ENCODE peak calls at places on chromosome 13, in eight cellular contexts. J is GM23338; X is NCI-H2227 treated with DMSO at 0.1 percent for 48 hours; B is HFFc6; L is cardiac fibroblast; E is ascending aorta; T is activated T-cell treated with anti-CD3 and anti-CD28 coated beads, Interleukin-2, amount 50 U/mL, for 72 hours; O is uterus. P is an unnamed sample.

GRCh38 chr13:74794147-74794546 is 659.9 kb upstream of the KLF12 start:
- DNase-seq in L (peak; percentile 28), O (no peak), J (no peak), X (no peak), T (no peak), B (no peak), E (no peak), P (no peak)

GRCh38 chr13:50843256-50844043 is at the start of gene DLEU7:
- DNase-seq in X (no peak), L (no peak), J (peak; percentile 86), B (no peak), O (no peak), T (no peak), E (no peak), P (no peak)

GRCh38 chr13:52599853-52600603 is 42.2 kb upstream of the HNRNPA1L2 start:
- DNase-seq in T (peak; percentile 8), E (no peak), B (no peak), L (peak; percentile 49), X (peak; percentile 30), O (peak; percentile 26), J (peak; percentile 75), P (peak; percentile 21)

GRCh38 chr13:78603240-78603947 is at the start of gene POU4F1:
- DNase-seq in J (peak; percentile 94), L (no peak), T (peak; percentile 83), O (no peak), E (no peak), B (no peak), X (peak; percentile 72), P (peak; percentile 78)

GRCh38 chr13:74990992-74991391 is 491.0 kb downstream of the TBC1D4 start:
- DNase-seq in T (no peak), J (peak; percentile 17), X (no peak), O (no peak), B (no peak), L (no peak), E (no peak), P (no peak)

GRCh38 chr13:32164622-32165268 is 133.2 kb downstream of the FRY start:
- DNase-seq in J (peak; percentile 95), L (peak; percentile 86), O (no peak), B (peak; percentile 56), T (peak; percentile 11), X (peak; percentile 60), E (no peak), P (peak; percentile 58)

GRCh38 chr13:39144941-39145533 is 106.8 kb downstream of the NHLRC3 start:
- DNase-seq in B (peak; percentile 28), J (peak; percentile 80), T (peak; percentile 32), X (peak; percentile 1), E (no peak), L (peak; percentile 84), O (peak; percentile 61), P (peak; percentile 76)

GRCh38 chr13:107099661-107100060 is 531.7 kb upstream of the ARGLU1 start:
- DNase-seq in E (no peak), O (no peak), L (peak; percentile 2), B (peak; percentile 41), J (no peak), X (no peak), T (no peak), P (peak; percentile 0)

GRCh38 chr13:45989607-45990006 is 62.9 kb downstream of the ZC3H13 start:
- DNase-seq in E (no peak), X (no peak), O (no peak), B (peak; percentile 8), T (no peak), L (peak; percentile 83), J (no peak), P (peak; percentile 52)

GRCh38 chr13:109862627-109863026 is 76.2 kb upstream of the IRS2 start:
- DNase-seq in O (no peak), E (no peak), J (no peak), T (no peak), X (no peak), L (peak; percentile 60), B (peak; percentile 18), P (peak; percentile 92)

GRCh38 chr13:35531551-35531950 is 55.1 kb upstream of the MAB21L1 start:
- DNase-seq in E (no peak), T (no peak), O (no peak), J (no peak), B (no peak), L (no peak), X (no peak), P (no peak)

P was measured in epithelial cell of esophagus.